ENCODE peak calls at places on chromosomes 12 and 14, in nine cellular contexts. Y, D, Q, J, T, A, E, P and K are unnamed samples. For H3K27me3 and H3K4me1, the result is how much of the 10 kb centered on the place peaks cover.

GRCh38 chr14:23066368-23066767 is 9.0 kb upstream of the CDH24 start:
- DNase-seq in P (no peak), Q (no peak), D (peak), Y (peak), A (no peak), E (no peak), T (no peak), J (no peak), K (no peak)

GRCh38 chr12:76449572-76449971 is 101.4 kb upstream of the BBS10 start:
- DNase-seq in D (no peak), E (no peak), A (no peak), T (no peak), Y (no peak), J (no peak), P (peak), Q (no peak), K (no peak)

GRCh38 chr14:76836029-76836630 is 9.9 kb downstream of the LRRC74A start:
- DNase-seq in D (no peak), Y (no peak), A (no peak), J (peak), T (no peak), Q (no peak), P (no peak), E (no peak), K (peak)

GRCh38 chr14:81087230-81087629 is 131.8 kb downstream of the TSHR start:
- DNase-seq in A (no peak), D (no peak), Y (no peak), Q (no peak), P (no peak), E (no peak), J (no peak), T (no peak), K (no peak)

GRCh38 chr14:96204151-96205058 is at the start of gene BDKRB2:
- DNase-seq in Y (peak), T (no peak), Q (peak), E (peak), J (peak), A (peak), P (peak), D (peak), K (peak)

GRCh38 chr14:91509083-91509877 is 830 bp downstream of the PPP4R3A start:
- DNase-seq in Y (peak), E (peak), J (peak), T (no peak), P (no peak), D (peak), Q (no peak), A (peak), K (peak)

GRCh38 chr14:100640481-100641273 is 53.5 kb upstream of the BEGAIN start:
- DNase-seq in J (no peak), Y (no peak), E (no peak), P (peak), D (no peak), Q (no peak), A (no peak), T (peak), K (no peak)

GRCh38 chr12:114990396-114990795 is 306.4 kb upstream of the TBX3 start:
- DNase-seq in T (no peak), E (no peak), J (no peak), P (no peak), D (no peak), A (no peak), Q (no peak), Y (no peak), K (no peak)

GRCh38 chr14:97107070-97107469 is 309.9 kb downstream of the VRK1 start:
- DNase-seq in Q (peak), P (no peak), Y (no peak), D (no peak), E (no peak), T (no peak), A (no peak), J (no peak), K (no peak)

GRCh38 chr12:113939867-113940266 is 26.3 kb downstream of the RBM19 start:
- DNase-seq in P (no peak), Q (no peak), D (no peak), T (no peak), Y (no peak), J (no peak), E (no peak), A (no peak), K (no peak)

GRCh38 chr12:68317047-68317667 is 15.0 kb downstream of the MDM1 start:
- DNase-seq in D (no peak), Y (no peak), Q (peak), P (peak), A (peak), T (peak), J (no peak), E (peak), K (no peak)

GRCh38 chr12:76755829-76756379 is 8.0 kb upstream of the ZDHHC17 start:
- DNase-seq in Y (no peak), A (no peak), P (no peak), J (no peak), T (no peak), D (no peak), E (no peak), Q (no peak), K (no peak)

GRCh38 chr14:101953151-101953550 is 11.2 kb upstream of the DYNC1H1 start:
- DNase-seq in D (no peak), Q (no peak), A (no peak), Y (no peak), E (no peak), P (no peak), T (no peak), J (peak), K (peak)

GRCh38 chr14:64279719-64280668 is 14.2 kb downstream of the ESR2 start:
- DNase-seq in T (no peak), Y (no peak), J (no peak), D (no peak), A (no peak), P (peak), Q (no peak), E (no peak), K (no peak)

GRCh38 chr14:93832665-93833064 is 44.4 kb upstream of the PRIMA1 start:
- DNase-seq in J (no peak), A (peak), E (no peak), D (no peak), T (no peak), P (no peak), Q (no peak), Y (peak), K (no peak)

GRCh38 chr14:64503434-64504309 is at the start of gene ZBTB25:
- DNase-seq in Q (peak), E (peak), J (peak), T (peak), Y (peak), P (peak), A (peak), D (peak), K (peak)

GRCh38 chr12:102612008-102612407 is 131.6 kb upstream of the IGF1 start:
- DNase-seq in J (no peak), Y (no peak), E (no peak), A (no peak), P (no peak), D (no peak), Q (no peak), T (no peak), K (no peak)

GRCh38 chr12:106605254-106605653 is 22.4 kb downstream of the RFX4 start:
- DNase-seq in A (no peak), T (no peak), E (no peak), Y (no peak), Q (no peak), P (no peak), D (no peak), J (no peak), K (no peak)

GRCh38 chr12:111927346-111927745 is 85.3 kb downstream of the MAPKAPK5 start:
- DNase-seq in Q (no peak), E (no peak), Y (no peak), A (no peak), P (no peak), J (no peak), D (no peak), T (no peak), K (no peak)

GRCh38 chr12:14751987-14752386 is 51.3 kb downstream of the WBP11 start:
- DNase-seq in Y (no peak), A (peak), J (no peak), Q (no peak), P (no peak), E (no peak), T (no peak), D (no peak), K (no peak)

GRCh38 chr12:32223941-32224340 is 117.3 kb downstream of the BICD1 start:
- DNase-seq in A (no peak), T (no peak), J (no peak), Q (no peak), Y (no peak), E (no peak), P (no peak), D (no peak), K (no peak)

GRCh38 chr12:113174461-113175384 is 10.6 kb downstream of the DDX54 start:
- DNase-seq in D (peak), J (peak), Q (no peak), T (peak), P (peak), A (peak), Y (peak), E (peak), K (peak)

GRCh38 chr12:48356041-48356768 is 5.5 kb upstream of the ZNF641 start:
- DNase-seq in P (no peak), J (no peak), D (no peak), Q (no peak), Y (no peak), A (peak), T (no peak), E (no peak), K (no peak)

GRCh38 chr12:88579941-88580871 is at the start of gene KITLG:
- DNase-seq in Q (peak), P (peak), A (peak), T (no peak), J (peak), Y (peak), E (peak), D (peak), K (peak)

GRCh38 chr12:21809100-21809499 is 34.6 kb upstream of the KCNJ8 start:
- DNase-seq in Y (no peak), E (no peak), J (no peak), Q (no peak), P (no peak), D (no peak), T (no peak), A (no peak), K (no peak)

GRCh38 chr14:95040723-95041476 is 116.4 kb downstream of the DICER1 start:
- DNase-seq in Q (no peak), J (no peak), Y (no peak), A (no peak), D (no peak), T (no peak), E (no peak), P (peak), K (no peak)

GRCh38 chr14:75198291-75198933 is 22.0 kb upstream of the TMED10 start:
- DNase-seq in E (no peak), Y (peak), J (no peak), D (no peak), T (no peak), Q (no peak), A (no peak), P (no peak), K (no peak)

GRCh38 chr12:49417558-49417957 is 50.3 kb downstream of the SPATS2 start:
- DNase-seq in E (no peak), T (no peak), Q (no peak), Y (no peak), D (no peak), A (no peak), J (no peak), P (no peak), K (no peak)
- H3K27me3 ChIP-seq in E (under half), T (under half), Q (under half), Y (under half), D (under half), A (under half), J (under half), P (under half), K (under half)

DNA sequence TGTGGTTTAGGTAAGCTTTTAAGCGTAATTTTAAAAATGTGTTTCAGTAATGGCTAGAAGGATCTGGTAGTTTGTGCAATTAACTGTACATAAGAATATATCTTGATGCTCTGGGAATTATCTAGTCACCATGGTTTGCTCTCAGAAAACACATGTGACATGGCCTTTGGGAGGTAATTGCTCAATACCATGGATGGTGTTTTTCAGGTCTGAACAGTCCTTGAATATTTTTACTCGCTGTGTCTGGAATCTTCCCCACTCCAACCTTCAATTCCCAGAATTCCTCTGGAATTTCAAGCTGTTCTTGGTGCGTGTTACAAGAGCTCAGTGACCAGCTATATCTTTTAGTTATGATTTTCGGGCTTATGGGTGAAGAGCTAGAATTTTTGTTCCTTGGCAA is 85.3 kb downstream of the DAAM1 start:
- DNase-seq in Y (no peak), D (no peak), J (no peak), A (no peak), Q (no peak), E (no peak), T (no peak), P (no peak), K (no peak)
- H3K4me1 ChIP-seq in Y (under half), D (under half), J (under half), A (under half), Q (half or more), E (under half), T (under half), P (under half), K (under half)

GRCh38 chr14:105982664-105983063 is 456.3 kb downstream of the TMEM121 start:
- DNase-seq in Q (no peak), J (no peak), P (no peak), Y (no peak), E (no peak), D (no peak), A (no peak), T (no peak), K (no peak)

GRCh38 chr14:105987563-105987962 is 461.2 kb downstream of the TMEM121 start:
- DNase-seq in D (no peak), T (no peak), E (no peak), Y (no peak), Q (no peak), J (no peak), A (no peak), P (no peak), K (no peak)

GRCh38 chr14:105989746-105990302 is 463.4 kb downstream of the TMEM121 start:
- DNase-seq in Q (no peak), A (no peak), J (no peak), Y (no peak), D (no peak), T (no peak), P (no peak), E (no peak), K (no peak)

DNA sequence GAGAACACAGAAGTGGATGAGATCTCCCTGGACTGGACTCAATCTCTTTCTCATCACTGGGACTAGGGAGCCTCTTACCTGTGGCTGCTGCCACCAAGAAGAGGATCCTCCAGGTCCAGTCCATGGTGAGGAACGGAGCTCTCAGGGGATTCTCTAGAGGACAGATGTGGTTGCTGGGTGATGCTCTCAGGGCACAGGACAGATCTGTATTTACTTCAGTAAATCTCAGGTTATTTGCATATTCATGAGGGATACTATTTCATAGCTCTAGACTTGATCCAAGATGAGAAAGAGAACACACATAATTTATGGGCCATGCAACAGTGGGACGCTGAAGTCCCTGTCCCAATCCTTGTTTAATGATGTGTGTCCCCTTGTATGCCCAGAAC is 460.5 kb downstream of the TMEM121 start:
- DNase-seq in Y (no peak), T (no peak), E (no peak), A (no peak), D (no peak), Q (no peak), P (no peak), J (no peak), K (no peak)
- H3K4me3 ChIP-seq in Y (no peak), T (no peak), E (no peak), A (no peak), D (no peak), Q (no peak), P (no peak), J (no peak), K (no peak)

DNA sequence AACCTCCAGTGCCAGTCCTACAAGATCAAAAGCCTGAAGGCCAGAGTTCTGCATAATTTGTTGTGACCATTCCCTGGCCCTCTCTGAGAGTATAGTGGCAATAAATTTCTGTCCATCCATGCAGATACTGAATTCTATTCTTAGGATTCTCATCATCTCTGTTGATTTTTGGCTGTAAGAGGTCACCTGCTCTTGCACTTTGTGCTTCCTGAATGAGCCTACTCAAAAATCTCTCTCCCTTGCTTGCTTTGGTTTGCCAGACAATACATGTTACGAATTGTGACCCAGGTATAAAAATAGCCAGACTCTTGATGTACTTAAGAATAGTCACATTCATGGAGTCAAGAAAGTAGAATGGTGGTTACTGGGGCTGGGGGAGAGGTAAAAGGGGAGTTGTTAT is 16.7 kb downstream of the ZNF664 start:
- DNase-seq in Q (no peak), T (no peak), E (peak), P (no peak), Y (no peak), A (no peak), D (no peak), J (no peak), K (no peak)
- H3K27me3 ChIP-seq in Q (under half), T (under half), E (under half), P (under half), Y (under half), A (under half), D (under half), J (under half), K (under half)

DNA sequence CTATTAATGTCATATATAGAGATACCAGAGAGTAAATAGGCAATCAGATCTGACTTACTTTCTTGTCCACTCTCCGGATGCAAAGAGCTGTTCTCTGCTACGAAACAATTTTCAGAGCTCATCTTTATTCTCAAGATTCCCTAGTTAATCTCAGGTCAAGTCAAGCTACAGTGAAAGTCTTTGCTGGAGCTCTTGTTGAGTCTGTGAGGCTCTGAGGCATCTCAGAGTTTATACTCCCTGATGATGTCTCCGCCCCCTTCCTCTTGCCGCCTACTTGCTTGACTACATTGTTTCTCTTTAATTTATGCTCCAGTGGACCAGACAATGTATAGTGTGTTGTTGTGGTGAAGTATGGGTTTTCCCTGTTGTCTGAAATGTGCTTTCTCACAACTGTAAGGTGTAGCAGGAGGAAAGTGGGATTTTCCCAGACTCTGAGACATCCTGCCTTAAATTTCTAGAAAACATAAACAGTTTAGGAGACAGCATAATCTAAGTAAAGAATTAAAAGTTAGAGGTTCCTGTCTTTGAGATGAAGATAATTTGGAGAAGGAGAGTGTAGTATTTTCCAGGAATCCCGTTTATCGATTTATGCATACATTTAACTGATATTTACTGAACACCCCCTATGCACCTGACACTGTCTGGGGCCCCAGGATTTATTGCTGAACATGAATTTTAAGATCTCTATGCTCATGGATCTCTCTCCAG is at the start of gene CD69:
- DNase-seq in T (peak), E (no peak), D (no peak), P (no peak), J (no peak), Y (no peak), A (no peak), Q (no peak), K (no peak)
- H3K4me1 ChIP-seq in T (under half), E (under half), D (under half), P (under half), J (under half), Y (under half), A (under half), Q (under half), K (under half)

GRCh38 chr12:122454739-122455138 is 32.3 kb upstream of the CLIP1 start:
- DNase-seq in A (no peak), D (no peak), P (no peak), E (no peak), T (no peak), Y (no peak), Q (no peak), J (no peak), K (no peak)

GRCh38 chr12:122449317-122449716 is 26.8 kb upstream of the CLIP1 start:
- DNase-seq in Q (peak), Y (no peak), T (no peak), D (no peak), P (peak), E (no peak), A (peak), J (no peak), K (no peak)

GRCh38 chr12:122457627-122458026 is 35.2 kb upstream of the CLIP1 start:
- DNase-seq in A (no peak), P (no peak), D (no peak), T (no peak), J (no peak), Y (no peak), Q (no peak), E (no peak), K (no peak)

GRCh38 chr12:122454250-122454721 is 31.8 kb upstream of the CLIP1 start:
- DNase-seq in Q (no peak), Y (no peak), E (no peak), D (no peak), A (no peak), P (no peak), T (no peak), J (no peak), K (no peak)

DNA sequence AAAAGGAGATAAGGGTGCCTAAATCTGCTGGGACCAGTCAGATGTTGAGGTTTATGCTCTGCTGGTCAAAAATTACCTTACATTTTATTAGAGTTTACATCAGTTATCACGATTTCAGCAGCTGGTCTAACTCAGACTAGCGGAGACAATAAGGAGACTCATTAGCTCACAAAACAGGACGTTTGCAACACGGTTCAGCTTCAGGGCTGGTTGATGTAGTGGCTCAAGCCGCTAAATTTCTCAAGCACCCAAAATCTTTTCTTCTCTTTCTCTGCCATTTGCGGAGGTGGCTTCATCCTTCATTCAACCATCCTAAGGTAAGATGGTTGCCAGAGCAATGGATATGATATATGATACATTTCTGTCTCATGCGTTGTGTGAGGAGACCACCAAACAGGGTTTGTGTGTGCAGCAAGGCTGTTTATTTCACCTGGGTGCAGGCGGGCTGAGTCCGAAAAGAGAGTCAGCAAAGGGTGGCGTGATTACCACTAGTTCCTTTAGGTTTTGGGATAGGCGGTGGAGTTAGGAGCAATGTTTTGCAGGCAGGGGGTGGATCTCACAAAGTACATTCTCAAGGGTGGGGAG is 30.3 kb upstream of the CLIP1 start:
- DNase-seq in D (no peak), A (no peak), Y (no peak), T (no peak), J (no peak), E (no peak), P (no peak), Q (no peak), K (no peak)
- H3K4me3 ChIP-seq in D (no peak), A (no peak), Y (no peak), T (peak), J (no peak), E (no peak), P (no peak), Q (no peak), K (no peak)

GRCh38 chr12:116867523-116867922 is 13.7 kb downstream of the HRK start:
- DNase-seq in D (no peak), Y (no peak), T (no peak), P (no peak), E (no peak), J (no peak), A (no peak), Q (no peak), K (no peak)
- H3K27me3 ChIP-seq in D (under half), Y (under half), T (under half), P (under half), E (under half), J (under half), A (under half), Q (under half), K (under half)